ENCODE peak calls at places on chromosomes 2 and 18, in six cellular contexts. R is body of pancreas, B is mesendoderm, K is IMR-90, L is K562, O is fibroblast of lung. J is an unnamed sample.
A peak's percentile ranks its signal among the peaks of the same experiment; 100 is the strongest.

GRCh38 chr2:72147303-72147970 is at the start of gene CYP26B1:
- DNase-seq in R (peak; percentile 14), B (peak; percentile 45), K (no peak), L (no peak), O (no peak), J (no peak)

GRCh38 chr2:52238782-52239181 is 1206.8 kb upstream of the NRXN1 start:
- DNase-seq in R (no peak), B (peak; percentile 10), K (no peak), L (no peak), O (no peak), J (no peak)

GRCh38 chr2:10329880-10330699 is 27.4 kb downstream of the HPCAL1 start:
- DNase-seq in R (no peak), B (peak; percentile 65), K (peak; percentile 67), L (no peak), O (peak; percentile 87), J (no peak)

GRCh38 chr2:144097440-144098225 is 422.3 kb downstream of the ZEB2 start:
- DNase-seq in R (no peak), B (no peak), K (no peak), L (no peak), O (no peak), J (no peak)

GRCh38 chr2:190655113-190655512 is 6.2 kb downstream of the NAB1 start:
- DNase-seq in R (no peak), B (no peak), K (no peak), L (no peak), O (no peak), J (no peak)

GRCh38 chr2:142472382-142472781 is 341.6 kb upstream of the LRP1B start:
- DNase-seq in R (no peak), B (no peak), K (no peak), L (no peak), O (no peak), J (no peak)

GRCh38 chr18:22977847-22978701 is 44.9 kb downstream of the RBBP8 start:
- DNase-seq in R (no peak), B (no peak), K (peak; percentile 89), L (no peak), O (peak; percentile 94), J (no peak)

GRCh38 chr18:11591957-11592356 is 17.4 kb upstream of the SLC35G4 start:
- DNase-seq in R (no peak), B (peak; percentile 55), K (no peak), L (no peak), O (no peak), J (no peak)

GRCh38 chr2:8568543-8569302 is 113.1 kb upstream of the ID2 start:
- DNase-seq in R (no peak), B (no peak), K (no peak), L (no peak), O (no peak), J (no peak)

GRCh38 chr2:173400760-173401159 is 46.1 kb downstream of the CDCA7 start:
- DNase-seq in R (no peak), B (peak; percentile 79), K (no peak), L (no peak), O (no peak), J (no peak)

GRCh38 chr18:70419526-70419925 is 130.7 kb downstream of the SOCS6 start:
- DNase-seq in R (no peak), B (no peak), K (peak; percentile 77), L (no peak), O (peak; percentile 92), J (no peak)

GRCh38 chr18:73942081-73942625 is 205.5 kb downstream of the FBXO15 start:
- DNase-seq in R (no peak), B (no peak), K (no peak), L (no peak), O (no peak), J (no peak)

DNA sequence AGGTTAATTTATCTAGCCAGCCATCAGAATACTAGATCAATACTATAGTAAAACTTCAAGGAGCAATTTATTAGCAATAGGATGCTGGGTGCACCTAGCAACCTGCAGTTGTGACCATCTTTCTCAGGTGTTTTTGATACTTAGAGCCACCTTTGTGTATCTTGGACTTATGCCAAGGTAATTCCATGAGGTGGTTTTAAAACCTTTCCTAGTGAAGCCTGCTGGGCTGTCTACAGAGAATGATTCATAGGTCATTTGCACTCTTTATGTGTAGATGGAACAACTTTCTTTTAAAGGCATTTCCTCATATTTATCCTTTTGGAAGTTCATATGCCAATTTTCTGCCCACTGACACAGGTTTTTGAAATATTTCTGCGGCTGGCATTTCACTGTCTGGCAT is 1030.1 kb upstream of the POU3F3 start:
- DNase-seq in R (no peak), B (no peak), K (no peak), L (no peak), O (peak; percentile 20), J (no peak)
- H3K4me3 ChIP-seq in R (no peak overlapping the region), B (no peak overlapping the region), K (no peak overlapping the region), L (no peak overlapping the region), O (no peak overlapping the region), J (no peak overlapping the region)

GRCh38 chr18:47251289-47252120 is at the start of gene SKOR2:
- DNase-seq in R (no peak), B (peak; percentile 60), K (no peak), L (no peak), O (peak; percentile 2), J (no peak)
- H3K27me3 ChIP-seq in R (no peaks in the 10 kb centered on the region), B (peaks cover 89% of the 10 kb centered on the region), K (peaks cover 59% of the 10 kb centered on the region), L (peaks cover 2% of the 10 kb centered on the region), O (peaks cover 50% of the 10 kb centered on the region), J (peaks cover 9% of the 10 kb centered on the region)

DNA sequence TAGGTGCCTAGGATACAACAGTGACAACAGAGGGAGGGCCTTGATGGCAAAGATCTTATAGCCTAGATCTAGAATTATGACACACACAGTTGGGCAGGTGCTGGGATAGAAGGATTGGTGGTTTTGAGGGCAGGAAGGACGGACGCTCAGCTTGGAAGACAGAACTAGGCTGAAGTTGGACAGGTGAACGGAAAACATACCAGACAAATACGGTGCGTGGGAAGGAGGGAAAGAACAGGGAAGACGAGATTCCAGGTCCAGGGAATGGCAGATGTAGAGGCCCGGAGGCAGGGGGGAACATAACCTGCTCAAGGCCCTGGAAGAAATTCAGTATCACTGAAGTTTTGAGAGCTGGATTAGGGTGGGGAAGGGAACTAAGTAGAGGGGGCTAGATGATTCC is 40.8 kb downstream of the CRACDL start:
- DNase-seq in R (no peak), B (no peak), K (no peak), L (no peak), O (no peak), J (no peak)
- H3K4me3 ChIP-seq in R (no peak overlapping the region), B (no peak overlapping the region), K (no peak overlapping the region), L (no peak overlapping the region), O (no peak overlapping the region), J (no peak overlapping the region)

GRCh38 chr2:120419955-120420354 is 74.0 kb downstream of the INHBB start:
- DNase-seq in R (no peak), B (no peak), K (no peak), L (no peak), O (no peak), J (no peak)

GRCh38 chr2:120422761-120423160 is 76.8 kb downstream of the INHBB start:
- DNase-seq in R (no peak), B (no peak), K (no peak), L (no peak), O (no peak), J (no peak)

GRCh38 chr2:120421126-120421829 is 75.3 kb downstream of the INHBB start:
- DNase-seq in R (no peak), B (no peak), K (no peak), L (no peak), O (no peak), J (no peak)

GRCh38 chr2:120423167-120423943 is 77.4 kb downstream of the INHBB start:
- DNase-seq in R (no peak), B (peak; percentile 8), K (no peak), L (no peak), O (no peak), J (no peak)

GRCh38 chr2:120421830-120422175 is 75.9 kb downstream of the INHBB start:
- DNase-seq in R (no peak), B (no peak), K (no peak), L (no peak), O (no peak), J (no peak)
- H3K27me3 ChIP-seq in R (no peaks in the 10 kb centered on the region), B (no peaks in the 10 kb centered on the region), K (peaks cover 83% of the 10 kb centered on the region), L (peaks cover 10% of the 10 kb centered on the region), O (peaks cover 16% of the 10 kb centered on the region), J (no peaks in the 10 kb centered on the region)

GRCh38 chr2:44959855-44960254 is 18.4 kb downstream of the SIX3 start:
- DNase-seq in R (no peak), B (no peak), K (no peak), L (no peak), O (no peak), J (no peak)
- H3K4me3 ChIP-seq in R (no peak overlapping the region), B (no peak overlapping the region), K (no peak overlapping the region), L (no peak overlapping the region), O (no peak overlapping the region), J (no peak overlapping the region)

GRCh38 chr2:44938287-44939073 is 3.0 kb upstream of the SIX3 start:
- DNase-seq in R (no peak), B (peak; percentile 51), K (no peak), L (no peak), O (no peak), J (no peak)

GRCh38 chr2:44940612-44941464 is 664 bp upstream of the SIX3 start:
- DNase-seq in R (no peak), B (peak; percentile 32), K (no peak), L (no peak), O (no peak), J (no peak)

GRCh38 chr2:44940053-44940494 is 1.4 kb upstream of the SIX3 start:
- DNase-seq in R (no peak), B (peak; percentile 43), K (no peak), L (no peak), O (no peak), J (no peak)

GRCh38 chr2:44937688-44938240 is 3.7 kb upstream of the SIX3 start:
- DNase-seq in R (no peak), B (peak; percentile 51), K (no peak), L (peak; percentile 32), O (peak; percentile 70), J (no peak)

GRCh38 chr2:44939074-44940052 is 2.1 kb upstream of the SIX3 start:
- DNase-seq in R (no peak), B (peak; percentile 45), K (no peak), L (no peak), O (no peak), J (no peak)
- H3K27me3 ChIP-seq in R (no peaks in the 10 kb centered on the region), B (peaks cover 48% of the 10 kb centered on the region), K (peaks cover 96% of the 10 kb centered on the region), L (peaks cover 35% of the 10 kb centered on the region), O (peaks cover 91% of the 10 kb centered on the region), J (peaks cover 26% of the 10 kb centered on the region)

J was measured in thoracic aorta.